ENCODE peak calls at places on chromosomes 4 and X, in five cellular contexts. Z, S, N, G and R are unnamed samples.

GRCh38 chrX:129000018-129000417 is 523.3 kb downstream of the SMARCA1 start:
- DNase-seq in S (no peak), G (no peak), N (no peak), Z (no peak), R (no peak)

GRCh38 chr4:112830753-112831386 is 193.9 kb downstream of the LARP7 start:
- DNase-seq in Z (no peak), N (no peak), S (no peak), G (no peak), R (no peak)

GRCh38 chr4:185587444-185588161 is 52.3 kb upstream of the PDLIM3 start:
- DNase-seq in N (peak), G (peak), S (peak), Z (no peak), R (no peak)

GRCh38 chr4:3470244-3471097 is 7.4 kb downstream of the DOK7 start:
- DNase-seq in Z (no peak), S (peak), N (peak), G (no peak), R (no peak)

GRCh38 chr4:86855572-86855971 is 6.4 kb upstream of the SLC10A6 start:
- DNase-seq in N (no peak), S (no peak), Z (no peak), G (no peak), R (no peak)

GRCh38 chrX:79601336-79602131 is 234.4 kb upstream of the ITM2A start:
- DNase-seq in G (no peak), S (no peak), Z (no peak), N (no peak), R (no peak)

GRCh38 chr4:10285028-10285427 is 168.4 kb upstream of the WDR1 start:
- DNase-seq in N (no peak), Z (no peak), S (no peak), G (no peak), R (no peak)

GRCh38 chr4:55303818-55304217 is 42.2 kb upstream of the SRD5A3 start:
- DNase-seq in G (no peak), Z (no peak), S (no peak), N (no peak), R (no peak)

GRCh38 chr4:169085015-169085414 is 75.0 kb upstream of the CBR4 start:
- DNase-seq in S (no peak), N (no peak), G (no peak), Z (no peak), R (no peak)

GRCh38 chr4:89752932-89753598 is 83.9 kb downstream of the SNCA start:
- DNase-seq in S (no peak), N (no peak), Z (no peak), G (no peak), R (no peak)

GRCh38 chr4:169275180-169275579 is 4.4 kb upstream of the SH3RF1 start:
- DNase-seq in G (no peak), Z (no peak), S (no peak), N (no peak), R (no peak)

GRCh38 chrX:13659057-13659456 is 6.1 kb downstream of the TCEANC start:
- DNase-seq in S (no peak), N (no peak), G (peak), Z (no peak), R (no peak)

GRCh38 chr4:81136161-81136910 is 78.7 kb downstream of the PRKG2 start:
- DNase-seq in S (no peak), N (no peak), Z (peak), G (no peak), R (no peak)

GRCh38 chr4:156169861-156170260 is 216.2 kb upstream of the CTSO start:
- DNase-seq in G (no peak), N (no peak), S (peak), Z (no peak), R (no peak)

GRCh38 chr4:133618963-133619362 is 469.9 kb downstream of the PCDH10 start:
- DNase-seq in S (no peak), Z (no peak), N (no peak), G (no peak), R (no peak)

GRCh38 chr4:26199566-26199965 is 121.2 kb upstream of the RBPJ start:
- DNase-seq in G (no peak), N (no peak), Z (no peak), S (no peak), R (no peak)

GRCh38 chrX:113929004-113929403 is 654.9 kb upstream of the HTR2C start:
- DNase-seq in S (peak), G (peak), N (no peak), Z (no peak), R (no peak)

GRCh38 chr4:152304220-152304619 is 231.7 kb downstream of the FBXW7 start:
- DNase-seq in Z (no peak), G (no peak), N (no peak), S (no peak), R (no peak)

GRCh38 chrX:43817454-43817853 is 64.8 kb downstream of the MAOB start:
- DNase-seq in G (no peak), N (no peak), Z (no peak), S (no peak), R (no peak)

GRCh38 chr4:38526412-38526811 is 137.6 kb upstream of the KLF3 start:
- DNase-seq in G (no peak), Z (no peak), S (no peak), N (no peak), R (no peak)

GRCh38 chr4:97300561-97300960 is 842.7 kb downstream of the STPG2 start:
- DNase-seq in G (no peak), S (peak), N (no peak), Z (no peak), R (no peak)

GRCh38 chrX:65821721-65822496 is 154.5 kb downstream of the MSN start:
- DNase-seq in S (no peak), Z (no peak), N (peak), G (no peak), R (no peak)

GRCh38 chrX:12240491-12240890 is 102.2 kb downstream of the FRMPD4 start:
- DNase-seq in S (no peak), G (no peak), Z (no peak), N (no peak), R (no peak)

GRCh38 chrX:49030283-49030682 is 12.9 kb downstream of the TFE3 start:
- DNase-seq in Z (no peak), N (no peak), S (no peak), G (no peak), R (no peak)

GRCh38 chr4:38675167-38676121 is 11.4 kb downstream of the KLF3 start:
- DNase-seq in Z (peak), G (peak), S (peak), N (peak), R (peak)

DNA sequence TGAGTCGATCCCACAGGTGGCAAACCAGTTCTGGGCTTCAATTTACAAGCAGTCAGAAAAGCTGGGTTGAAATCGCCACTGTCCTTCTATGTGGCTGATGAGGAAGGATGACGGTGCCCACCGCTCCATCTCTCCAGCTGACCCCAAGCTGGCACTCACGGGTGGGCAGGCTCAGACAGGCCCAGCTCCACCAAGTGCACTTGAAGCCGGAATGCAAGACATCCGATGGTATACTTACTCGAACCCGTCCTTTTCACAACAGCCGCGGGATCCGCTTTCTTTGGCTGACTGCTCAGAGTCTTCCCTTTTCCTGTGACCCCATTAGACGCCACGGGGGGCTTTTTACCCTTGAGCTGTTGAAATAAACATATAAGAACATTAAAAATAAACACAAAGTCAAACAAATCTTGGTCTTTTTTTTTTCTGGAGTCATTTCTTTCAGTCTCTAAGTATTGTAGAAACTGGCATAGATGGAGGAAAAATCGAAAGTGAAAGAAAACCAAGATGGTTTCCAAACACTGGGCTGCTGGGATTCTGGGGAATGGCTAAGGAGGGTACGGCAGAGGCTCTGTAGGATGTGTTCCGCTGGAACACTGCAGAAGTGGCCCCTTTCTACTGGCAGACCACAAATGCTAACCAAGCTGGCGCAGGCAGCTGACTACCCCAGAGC is 161.0 kb downstream of the AFAP1 start:
- DNase-seq in N (no peak), Z (no peak), S (no peak), G (no peak), R (peak)
- H3K4me3 ChIP-seq in N (peak), Z (peak), S (no peak), G (no peak), R (peak)

DNA sequence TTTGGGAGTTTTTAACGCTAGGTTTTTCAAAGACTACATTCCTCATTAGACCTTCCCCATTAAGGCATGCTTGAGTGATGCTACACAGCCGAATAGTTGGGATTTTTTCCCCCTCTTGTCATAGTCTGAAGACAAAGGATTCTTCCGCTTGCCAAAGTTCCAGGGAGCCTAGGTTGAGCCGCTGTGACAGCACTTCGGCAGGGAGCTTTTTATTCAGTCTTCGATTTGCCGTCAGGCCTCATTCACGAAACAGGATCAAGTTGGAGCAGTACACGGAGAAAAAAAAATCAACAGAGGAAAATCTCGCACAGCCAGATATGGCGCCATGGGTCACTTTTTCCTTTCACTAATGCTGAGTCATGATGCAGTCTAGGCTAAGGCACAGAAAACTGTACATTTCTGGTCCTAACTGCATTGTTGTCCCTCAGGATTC is 24.3 kb downstream of the SHROOM3 start:
- DNase-seq in Z (no peak), N (no peak), G (no peak), S (peak), R (no peak)
- H3K4me3 ChIP-seq in Z (peak), N (no peak), G (no peak), S (peak), R (no peak)

GRCh38 chr4:108622828-108623227 is 2.5 kb downstream of the RPL34 start:
- DNase-seq in S (no peak), G (no peak), N (no peak), Z (no peak), R (no peak)

GRCh38 chr4:108620933-108621905 is 843 bp downstream of the RPL34 start:
- DNase-seq in S (no peak), G (peak), Z (no peak), N (no peak), R (no peak)

GRCh38 chr4:108620101-108620932 is at the start of gene RPL34:
- DNase-seq in G (peak), S (peak), N (peak), Z (peak), R (peak)

GRCh38 chr4:108624263-108625056 is 4.1 kb downstream of the RPL34 start:
- DNase-seq in S (no peak), Z (no peak), N (no peak), G (no peak), R (no peak)

GRCh38 chr4:108622022-108622421 is 1.6 kb downstream of the RPL34 start:
- DNase-seq in Z (no peak), G (no peak), N (no peak), S (no peak), R (no peak)
- H3K4me3 ChIP-seq in Z (no peak), G (peak), N (no peak), S (peak), R (peak)

GRCh38 chrX:53088136-53088974 is 5.6 kb upstream of the KANTR start:
- DNase-seq in N (peak), Z (no peak), G (no peak), S (peak), R (peak)

GRCh38 chrX:53086464-53086863 is 4.3 kb downstream of the TSPYL2 start:
- DNase-seq in Z (no peak), G (no peak), N (peak), S (no peak), R (no peak)

GRCh38 chrX:53087378-53087777 is 5.2 kb downstream of the TSPYL2 start:
- DNase-seq in N (no peak), S (no peak), G (no peak), Z (no peak), R (no peak)

GRCh38 chrX:53091354-53091753 is 2.6 kb upstream of the KANTR start:
- DNase-seq in S (no peak), Z (no peak), G (no peak), N (no peak), R (no peak)

DNA sequence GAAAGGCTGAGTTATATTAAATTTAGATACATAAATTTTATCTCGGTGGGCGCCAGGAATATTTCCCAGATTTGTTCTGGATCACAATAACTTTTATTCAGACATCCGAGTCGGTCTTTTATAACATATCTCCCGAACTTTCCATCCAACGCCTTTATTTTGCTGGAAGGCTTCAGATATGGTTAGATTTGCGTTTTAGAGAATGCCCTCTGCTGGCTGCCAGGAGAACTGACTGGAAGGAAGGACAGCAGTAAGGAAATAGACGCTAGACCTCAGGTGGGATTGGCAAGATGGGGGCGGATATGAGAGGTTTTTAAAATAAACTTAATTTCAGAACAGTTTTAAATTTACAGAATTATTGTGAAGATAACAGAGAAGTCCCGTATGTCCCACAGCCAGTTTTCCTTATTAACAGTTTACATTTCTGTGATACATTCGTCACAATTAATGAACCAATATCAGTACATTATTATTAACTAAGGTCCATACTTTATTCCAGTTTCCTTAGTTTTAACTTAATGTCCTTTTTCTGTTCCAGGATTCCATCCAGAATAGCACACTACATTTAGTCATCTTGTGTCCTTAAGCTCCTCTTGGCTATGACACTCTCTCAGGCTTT is 4.6 kb upstream of the KANTR start:
- DNase-seq in S (peak), N (peak), Z (no peak), G (peak), R (no peak)
- H3K4me3 ChIP-seq in S (peak), N (peak), Z (peak), G (no peak), R (peak)

DNA sequence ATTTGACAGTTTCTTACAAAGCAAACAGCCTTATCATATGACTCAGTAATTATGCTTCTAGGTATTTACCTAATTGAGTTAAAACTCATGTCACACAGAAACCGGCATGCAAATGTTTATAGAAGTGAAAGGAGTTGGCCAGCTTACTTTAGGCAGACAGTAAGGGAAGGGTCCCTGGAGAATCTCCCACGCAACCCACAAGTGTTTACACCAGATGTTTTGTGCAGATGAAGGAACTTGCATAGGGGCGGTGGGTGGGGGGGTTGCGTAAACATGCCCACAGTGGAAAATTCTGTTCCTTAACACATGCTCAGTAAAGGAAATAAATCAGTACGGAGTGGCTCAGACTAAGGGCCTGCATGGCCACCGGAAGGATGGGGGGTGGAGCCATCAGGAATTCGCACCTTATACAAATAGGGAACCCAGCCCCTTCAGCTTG is 330.5 kb upstream of the AADAT start:
- DNase-seq in N (no peak), Z (no peak), S (no peak), G (peak), R (no peak)
- H3K4me3 ChIP-seq in N (no peak), Z (no peak), S (no peak), G (no peak), R (no peak)

GRCh38 chr4:184364100-184364921 is 110.0 kb downstream of the IRF2 start:
- DNase-seq in S (no peak), G (peak), N (no peak), Z (no peak), R (no peak)
- H3K4me3 ChIP-seq in S (no peak), G (no peak), N (no peak), Z (no peak), R (no peak)

GRCh38 chrX:101079736-101080135 is 1.1 kb downstream of the TMEM35A start:
- DNase-seq in G (no peak), S (peak), N (no peak), Z (no peak), R (no peak)

GRCh38 chrX:101081257-101081656 is 2.6 kb downstream of the TMEM35A start:
- DNase-seq in S (no peak), Z (no peak), N (no peak), G (no peak), R (no peak)

GRCh38 chrX:101078716-101079115 is at the start of gene TMEM35A:
- DNase-seq in Z (no peak), G (no peak), N (no peak), S (peak), R (no peak)

GRCh38 chrX:101079223-101079622 is 544 bp downstream of the TMEM35A start:
- DNase-seq in S (peak), Z (no peak), N (no peak), G (no peak), R (no peak)

GRCh38 chrX:101080326-101080725 is 1.6 kb downstream of the TMEM35A start:
- DNase-seq in G (no peak), N (no peak), S (no peak), Z (no peak), R (no peak)
- H3K4me3 ChIP-seq in G (no peak), N (no peak), S (peak), Z (peak), R (no peak)

DNA sequence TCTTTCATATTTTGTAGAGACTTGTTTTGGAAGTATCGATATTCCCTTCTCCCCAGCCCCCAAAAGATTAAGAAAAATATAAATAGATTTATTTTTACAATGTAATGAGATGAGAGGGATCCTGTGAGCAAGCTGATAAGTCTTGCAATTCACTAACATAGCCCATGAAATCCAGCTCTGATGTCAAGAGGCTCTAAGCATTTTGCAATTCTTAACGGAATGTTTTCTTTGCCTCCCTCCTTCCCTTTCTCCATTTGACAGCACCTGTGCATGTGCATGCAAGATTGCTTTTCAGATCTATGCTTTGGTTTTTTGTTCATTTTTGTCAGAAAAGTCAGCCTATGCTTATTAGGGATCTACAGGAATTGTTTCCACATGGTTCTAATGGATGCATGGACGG is 169.9 kb downstream of the SLIT2 start:
- DNase-seq in G (no peak), Z (no peak), N (no peak), S (no peak), R (no peak)
- H3K4me3 ChIP-seq in G (no peak), Z (no peak), N (no peak), S (no peak), R (no peak)

GRCh38 chrX:19121466-19121865 is 802 bp downstream of the ADGRG2 start:
- DNase-seq in G (no peak), N (no peak), Z (no peak), S (peak), R (no peak)
- H3K4me3 ChIP-seq in G (no peak), N (peak), Z (peak), S (peak), R (peak)